ENCODE peak calls at places on chromosomes 13 and 19, in six cellular contexts. C, B, E, Y, U and X are unnamed samples.

GRCh38 chr19:44553478-44554171 is 24.1 kb upstream of the CEACAM20 start:
- DNase-seq in U (peak), C (peak), B (no peak), E (peak), Y (no peak), X (no peak)

GRCh38 chr19:48371367-48371766 is 7.2 kb downstream of the SYNGR4 start:
- DNase-seq in Y (no peak), B (no peak), E (no peak), U (no peak), C (no peak), X (no peak)

GRCh38 chr19:43726736-43727592 is 11.1 kb downstream of the IRGC start:
- DNase-seq in E (no peak), B (no peak), C (no peak), U (no peak), Y (no peak), X (no peak)

GRCh38 chr13:41188584-41188983 is 5.8 kb downstream of the KBTBD7 start:
- DNase-seq in E (peak), B (no peak), U (no peak), C (no peak), Y (no peak), X (no peak)

GRCh38 chr13:95955255-95955654 is 97.9 kb downstream of the UGGT2 start:
- DNase-seq in Y (no peak), C (no peak), E (no peak), U (no peak), B (no peak), X (no peak)

GRCh38 chr13:30577381-30577780 is 40.3 kb upstream of the USPL1 start:
- DNase-seq in Y (no peak), U (peak), C (no peak), E (peak), B (no peak), X (no peak)

GRCh38 chr13:111278258-111278657 is 42.2 kb upstream of the TEX29 start:
- DNase-seq in E (no peak), B (no peak), Y (peak), U (no peak), C (no peak), X (no peak)

GRCh38 chr13:33744589-33745369 is 73.2 kb upstream of the RFC3 start:
- DNase-seq in U (no peak), C (no peak), Y (no peak), E (no peak), B (no peak), X (no peak)

GRCh38 chr13:112467236-112467635 is 91.1 kb downstream of the SPACA7 start:
- DNase-seq in U (no peak), B (no peak), Y (no peak), E (no peak), C (no peak), X (no peak)

GRCh38 chr13:40749327-40749726 is 21.7 kb downstream of the MRPS31 start:
- DNase-seq in B (no peak), C (no peak), U (no peak), Y (no peak), E (no peak), X (no peak)

GRCh38 chr19:2332341-2333026 is 4.0 kb downstream of the SPPL2B start:
- DNase-seq in C (no peak), B (no peak), U (peak), E (no peak), Y (no peak), X (no peak)

GRCh38 chr13:72651196-72651595 is 76.2 kb downstream of the MZT1 start:
- DNase-seq in B (no peak), E (peak), C (no peak), U (peak), Y (no peak), X (no peak)

GRCh38 chr13:46288570-46289259 is 77.0 kb downstream of the LRRC63 start:
- DNase-seq in C (no peak), B (no peak), Y (no peak), E (peak), U (peak), X (no peak)

GRCh38 chr19:20664917-20665781 is 3.8 kb upstream of the ZNF626 start:
- DNase-seq in U (no peak), Y (no peak), E (peak), B (peak), C (no peak), X (no peak)

GRCh38 chr13:91381371-91381770 is 17.1 kb upstream of the GPC5 start:
- DNase-seq in C (no peak), B (no peak), U (no peak), Y (no peak), E (peak), X (no peak)

GRCh38 chr19:8462601-8463000 is 17.8 kb downstream of the HNRNPM start:
- DNase-seq in E (no peak), B (no peak), Y (no peak), U (no peak), C (no peak), X (no peak)

GRCh38 chr19:19170053-19170945 is at the start of gene MEF2B:
- DNase-seq in E (peak), Y (peak), U (peak), B (peak), C (peak), X (peak)

GRCh38 chr19:13965377-13965896 is 13.1 kb downstream of the DCAF15 start:
- DNase-seq in E (no peak), U (no peak), C (no peak), Y (no peak), B (peak), X (no peak)

GRCh38 chr13:77596777-77597176 is 61.3 kb downstream of the SCEL start:
- DNase-seq in C (no peak), B (no peak), Y (no peak), U (no peak), E (no peak), X (no peak)

GRCh38 chr19:10677796-10678195 is 23.4 kb upstream of the QTRT1 start:
- DNase-seq in U (no peak), E (no peak), B (no peak), C (no peak), Y (no peak), X (no peak)

GRCh38 chr19:7482584-7483439 is 6.0 kb downstream of the PEX11G start:
- DNase-seq in B (no peak), U (peak), C (no peak), Y (no peak), E (peak), X (no peak)

GRCh38 chr19:34734601-34735103 is 609 bp downstream of the ZNF181 start:
- DNase-seq in E (no peak), U (peak), B (no peak), C (no peak), Y (no peak), X (no peak)

GRCh38 chr19:55341191-55342043 is 1.7 kb downstream of the KMT5C start:
- DNase-seq in C (peak), Y (peak), E (peak), U (peak), B (peak), X (peak)

GRCh38 chr19:12838893-12839656 is 760 bp downstream of the MAST1 start:
- DNase-seq in Y (no peak), C (no peak), B (no peak), E (no peak), U (no peak), X (no peak)

GRCh38 chr19:4589579-4590410 is 30.3 kb upstream of the SEMA6B start:
- DNase-seq in E (peak), U (no peak), B (no peak), Y (no peak), C (no peak), X (no peak)

GRCh38 chr19:45599286-45599685 is 2.7 kb downstream of the GPR4 start:
- DNase-seq in C (no peak), B (no peak), E (no peak), U (no peak), Y (no peak), X (no peak)

DNA sequence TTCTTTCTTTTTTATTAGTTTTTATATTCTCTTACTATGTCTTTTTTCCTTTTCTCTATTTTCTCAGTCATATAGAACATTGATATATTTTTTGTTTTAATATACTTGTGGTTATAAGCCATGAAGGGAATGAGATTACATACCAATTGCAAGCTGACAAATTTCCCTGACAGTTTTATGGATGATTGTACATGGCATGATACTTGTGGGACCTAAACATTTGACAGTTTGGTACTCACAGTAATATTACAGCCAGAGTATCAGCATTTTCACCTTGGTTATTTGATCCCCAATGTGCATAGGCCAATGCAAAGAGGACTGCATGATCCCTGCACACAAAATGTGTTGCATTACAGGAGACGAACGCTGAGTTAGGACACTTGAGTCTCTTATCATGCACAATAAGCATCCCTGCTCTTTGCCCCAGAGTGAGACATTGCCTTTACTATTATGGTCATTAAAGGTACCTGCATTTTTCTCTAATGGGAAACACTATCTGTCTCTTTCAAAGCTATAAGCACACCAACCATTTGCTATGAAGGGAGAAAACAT is 713.4 kb upstream of the PCDH20 start:
- DNase-seq in Y (no peak), U (no peak), B (no peak), C (no peak), E (no peak), X (no peak)
- H3K4me3 ChIP-seq in Y (no peak), U (no peak), B (no peak), C (no peak), E (no peak), X (no peak)

GRCh38 chr19:29527500-29528328 is 1.9 kb downstream of the VSTM2B start:
- DNase-seq in B (peak), Y (no peak), E (no peak), U (no peak), C (no peak), X (no peak)

GRCh38 chr19:29526730-29527499 is 1.1 kb downstream of the VSTM2B start:
- DNase-seq in B (peak), Y (no peak), C (no peak), E (no peak), U (no peak), X (no peak)

GRCh38 chr19:29528946-29529645 is 3.3 kb downstream of the VSTM2B start:
- DNase-seq in U (no peak), E (no peak), B (peak), C (no peak), Y (no peak), X (no peak)

GRCh38 chr19:29529646-29530548 is 4.1 kb downstream of the VSTM2B start:
- DNase-seq in C (no peak), B (peak), Y (no peak), E (no peak), U (no peak), X (no peak)

DNA sequence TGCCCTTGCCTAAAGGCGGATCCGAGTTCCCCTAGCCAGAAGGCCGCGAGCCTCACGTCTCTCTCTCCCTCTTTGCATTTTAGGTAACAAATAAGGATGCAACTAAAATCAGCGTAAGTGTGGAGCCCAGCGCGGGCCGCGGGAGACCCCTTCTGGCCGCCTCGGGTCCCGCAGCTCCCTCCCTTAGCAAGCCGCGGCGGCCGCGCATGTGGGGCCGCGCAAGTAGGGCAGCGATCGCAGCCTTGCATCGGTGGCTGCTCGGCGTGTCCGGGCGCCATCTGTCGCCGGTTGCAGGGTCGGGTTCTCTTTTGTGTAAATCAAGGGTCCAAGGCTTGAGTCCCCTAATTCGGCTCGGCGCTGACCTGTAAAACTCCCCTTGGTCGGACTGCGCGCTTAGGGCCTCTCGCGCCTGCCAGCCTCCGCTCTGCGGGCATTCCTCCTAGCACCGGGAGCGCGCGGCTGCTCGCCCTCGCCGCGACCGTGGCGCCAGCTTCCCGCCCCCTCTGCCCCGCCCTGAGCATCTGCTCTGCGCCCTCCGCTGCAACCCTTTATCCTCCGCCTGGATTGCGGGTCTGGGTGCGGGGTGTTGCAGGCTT is 2.7 kb downstream of the VSTM2B start:
- DNase-seq in U (peak), E (peak), C (no peak), Y (no peak), B (peak), X (no peak)
- H3K4me3 ChIP-seq in U (peak), E (no peak), C (peak), Y (peak), B (no peak), X (no peak)

GRCh38 chr19:31145909-31146453 is 203.3 kb downstream of the TSHZ3 start:
- DNase-seq in C (no peak), U (no peak), E (no peak), Y (no peak), B (no peak), X (peak)
- H3K4me3 ChIP-seq in C (no peak), U (no peak), E (no peak), Y (no peak), B (no peak), X (no peak)

DNA sequence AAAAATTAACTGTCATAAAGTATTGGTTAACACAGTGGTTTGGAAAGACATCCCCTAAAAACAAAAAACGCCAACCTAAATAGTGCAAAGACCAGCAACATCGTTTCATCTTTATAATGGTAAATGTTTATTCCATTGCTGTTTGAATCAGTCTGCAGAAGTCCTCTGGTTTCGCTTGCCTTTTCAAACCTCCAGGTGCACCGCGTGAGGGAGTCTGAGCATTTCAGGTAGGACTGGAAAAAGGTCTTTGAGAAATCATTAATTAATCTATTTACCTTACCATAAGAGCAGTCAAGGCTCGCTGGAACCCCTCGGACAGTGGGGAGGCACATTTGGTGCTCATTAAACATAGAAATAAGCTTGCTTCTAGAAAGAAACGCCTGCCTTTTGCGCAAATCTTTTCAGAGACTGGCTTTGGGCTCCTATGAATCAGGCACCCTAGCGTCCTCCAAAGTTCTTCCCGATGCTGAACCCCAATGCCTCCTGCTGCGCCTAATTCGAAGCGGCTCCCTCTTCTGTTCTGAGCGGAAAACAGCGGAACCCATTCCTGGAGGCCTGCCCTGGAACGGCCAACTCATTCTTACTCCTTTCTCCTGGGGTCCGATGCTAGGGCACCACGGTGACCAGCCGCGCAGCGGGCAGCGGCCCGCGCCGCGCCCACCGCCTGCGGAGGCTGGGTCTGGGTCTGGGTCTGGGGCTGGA is 942 bp upstream of the MTUS2 start:
- DNase-seq in U (peak), Y (no peak), E (peak), B (no peak), C (no peak), X (no peak)
- H3K4me3 ChIP-seq in U (peak), Y (peak), E (no peak), B (peak), C (peak), X (no peak)

GRCh38 chr13:98462241-98462882 is 114.5 kb downstream of the STK24 start:
- DNase-seq in C (no peak), B (peak), U (no peak), E (no peak), Y (no peak), X (no peak)
- H3K4me3 ChIP-seq in C (no peak), B (no peak), U (no peak), E (no peak), Y (no peak), X (no peak)

GRCh38 chr13:84139561-84140158 is 257.4 kb upstream of the SLITRK1 start:
- DNase-seq in C (no peak), B (no peak), E (peak), U (no peak), Y (no peak), X (no peak)
- H3K4me3 ChIP-seq in C (no peak), B (no peak), E (no peak), U (no peak), Y (no peak), X (no peak)